ENCODE peak calls at places on chromosomes 4 and X, in seven cellular contexts. L, U, D, P, I, C and H are unnamed samples.

GRCh38 chr4:146333187-146333894 is 119.0 kb downstream of the REELD1 start:
- DNase-seq in I (no peak), P (no peak), L (peak), C (no peak), D (no peak), U (no peak), H (peak)

GRCh38 chr4:53706422-53707032 is 115.2 kb upstream of the LNX1 start:
- DNase-seq in C (no peak), U (peak), L (no peak), P (no peak), D (no peak), I (no peak), H (peak)

GRCh38 chr4:7867701-7868429 is 71.8 kb downstream of the AFAP1 start:
- DNase-seq in D (no peak), U (no peak), C (no peak), I (no peak), L (no peak), P (no peak), H (no peak)

GRCh38 chrX:56811599-56811998 is 82.6 kb downstream of the NBDY start:
- DNase-seq in C (no peak), P (no peak), U (no peak), D (no peak), L (no peak), I (no peak), H (no peak)

GRCh38 chr4:176988226-176988625 is 195.5 kb upstream of the VEGFC start:
- DNase-seq in L (peak), U (no peak), P (no peak), I (no peak), C (no peak), D (peak), H (peak)

GRCh38 chr4:175444512-175444911 is 367.6 kb downstream of the GPM6A start:
- DNase-seq in I (no peak), U (no peak), D (no peak), L (no peak), C (no peak), P (no peak), H (no peak)

GRCh38 chr4:66972087-66972486 is 573.2 kb downstream of the CENPC start:
- DNase-seq in P (no peak), C (no peak), U (no peak), L (no peak), I (no peak), D (no peak), H (no peak)

GRCh38 chrX:53281321-53281822 is at the start of gene IQSEC2:
- DNase-seq in P (no peak), C (peak), L (peak), I (no peak), U (peak), D (peak), H (peak)

GRCh38 chrX:150517303-150517896 is 51.0 kb upstream of the MTM1 start:
- DNase-seq in D (no peak), I (no peak), U (no peak), C (no peak), P (no peak), L (no peak), H (peak)